ENCODE peak calls at places on chromosomes 13 and 19, in eight cellular contexts. R is GM23338, Z is dorsolateral prefrontal cortex, F is heart left ventricle, D is AG10803, T is psoas muscle, V is left ventricle myocardium inferior, Y is tibial artery. S is an unnamed sample.

GRCh38 chr13:75685239-75685697 is 49.1 kb downstream of the LMO7 start:
- DNase-seq in Y (no peak), R (peak), Z (no peak), V (no peak), F (no peak), D (peak), T (no peak), S (no peak)

GRCh38 chr19:13401388-13401787 is 104.9 kb downstream of the CACNA1A start:
- DNase-seq in V (no peak), D (peak), Y (no peak), Z (no peak), T (no peak), F (no peak), R (peak), S (no peak)

GRCh38 chr13:99929866-99930265 is 41.7 kb downstream of the ZIC5 start:
- DNase-seq in V (no peak), Y (no peak), D (no peak), T (no peak), Z (no peak), R (no peak), F (no peak), S (no peak)

GRCh38 chr13:31374682-31375081 is 174.9 kb downstream of the B3GLCT start:
- DNase-seq in F (no peak), T (no peak), Y (no peak), V (no peak), D (no peak), R (no peak), Z (no peak), S (no peak)

GRCh38 chr19:15124572-15125231 is 17.5 kb downstream of the SYDE1 start:
- DNase-seq in Z (no peak), T (no peak), F (no peak), Y (no peak), V (no peak), D (no peak), R (peak), S (no peak)

GRCh38 chr19:28469544-28469943 is 743.4 kb downstream of the UQCRFS1 start:
- DNase-seq in Y (no peak), D (no peak), T (no peak), F (no peak), V (no peak), R (no peak), Z (no peak), S (no peak)

GRCh38 chr19:3383121-3383722 is 16.8 kb downstream of the NFIC start:
- DNase-seq in Y (peak), V (peak), R (no peak), D (no peak), T (peak), Z (no peak), F (no peak), S (no peak)

GRCh38 chr19:13781547-13781946 is 7.3 kb downstream of the C19orf53 start:
- DNase-seq in T (peak), V (peak), F (peak), R (peak), D (peak), Z (peak), Y (peak), S (peak)

GRCh38 chr13:46179576-46180368 is 2.2 kb downstream of the LCP1 start:
- DNase-seq in Z (no peak), R (no peak), F (peak), Y (peak), D (no peak), V (peak), T (peak), S (no peak)

GRCh38 chr19:48629599-48630288 is 7.4 kb downstream of the DBP start:
- DNase-seq in D (no peak), F (peak), R (peak), T (peak), Y (peak), V (peak), Z (peak), S (peak)

GRCh38 chr19:23312515-23312914 is 62.3 kb upstream of the ZNF724 start:
- DNase-seq in Y (no peak), T (no peak), F (no peak), Z (no peak), D (no peak), R (no peak), V (no peak), S (no peak)

DNA sequence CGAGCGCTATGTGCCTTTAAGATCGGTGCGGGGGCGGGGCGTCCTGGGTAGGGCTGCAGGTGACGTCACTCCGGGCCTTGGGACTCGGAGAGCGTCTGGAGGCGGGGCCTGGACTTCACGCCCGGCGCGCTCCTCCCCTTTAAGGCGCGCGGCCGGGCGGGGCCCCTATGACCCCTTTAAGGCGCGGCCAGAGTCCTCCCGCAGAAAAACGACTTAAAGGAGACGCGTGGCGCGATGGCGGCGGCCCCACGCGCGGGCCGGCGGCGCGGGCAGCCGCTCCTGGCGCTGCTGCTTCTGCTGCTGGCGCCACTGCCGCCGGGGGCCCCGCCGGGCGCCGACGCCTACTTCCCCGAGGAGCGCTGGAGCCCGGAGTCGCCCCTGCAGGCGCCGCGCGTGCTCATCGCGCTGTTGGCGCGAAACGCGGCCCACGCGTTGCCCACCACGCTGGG is at the start of gene COLGALT1:
- DNase-seq in V (peak), D (peak), T (peak), F (peak), Z (peak), Y (peak), R (peak), S (peak)
- TF ChIP-seq CTCF in V (no peak), D (no peak), T (no peak), F (no peak), Z (no peak), Y (no peak), R (peak), S (no peak)

DNA sequence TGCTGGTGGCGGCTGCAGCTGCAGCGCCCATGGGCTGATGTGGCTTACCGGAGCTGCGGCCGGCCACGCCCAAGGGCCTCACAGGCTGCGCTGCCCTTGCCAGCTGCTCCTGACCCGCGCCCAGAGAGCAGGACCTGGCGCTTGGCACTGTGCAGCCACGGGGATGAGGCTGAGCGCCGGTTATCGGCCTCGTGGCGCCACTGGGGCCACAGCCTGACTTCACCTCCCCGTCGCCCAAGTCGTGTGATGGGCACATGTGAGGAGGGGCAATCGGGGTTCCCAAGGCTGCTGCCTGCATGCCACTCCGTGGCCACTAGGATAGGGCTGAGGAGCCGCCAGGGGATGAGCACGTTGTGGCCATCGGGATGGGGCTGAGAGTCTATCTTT is 77.2 kb upstream of the PABPC3 start:
- DNase-seq in D (no peak), R (peak), Z (no peak), Y (no peak), V (no peak), F (no peak), T (no peak), S (no peak)
- H3K4me3 ChIP-seq in D (no peak), R (peak), Z (peak), Y (peak), V (peak), F (no peak), T (peak), S (peak)

DNA sequence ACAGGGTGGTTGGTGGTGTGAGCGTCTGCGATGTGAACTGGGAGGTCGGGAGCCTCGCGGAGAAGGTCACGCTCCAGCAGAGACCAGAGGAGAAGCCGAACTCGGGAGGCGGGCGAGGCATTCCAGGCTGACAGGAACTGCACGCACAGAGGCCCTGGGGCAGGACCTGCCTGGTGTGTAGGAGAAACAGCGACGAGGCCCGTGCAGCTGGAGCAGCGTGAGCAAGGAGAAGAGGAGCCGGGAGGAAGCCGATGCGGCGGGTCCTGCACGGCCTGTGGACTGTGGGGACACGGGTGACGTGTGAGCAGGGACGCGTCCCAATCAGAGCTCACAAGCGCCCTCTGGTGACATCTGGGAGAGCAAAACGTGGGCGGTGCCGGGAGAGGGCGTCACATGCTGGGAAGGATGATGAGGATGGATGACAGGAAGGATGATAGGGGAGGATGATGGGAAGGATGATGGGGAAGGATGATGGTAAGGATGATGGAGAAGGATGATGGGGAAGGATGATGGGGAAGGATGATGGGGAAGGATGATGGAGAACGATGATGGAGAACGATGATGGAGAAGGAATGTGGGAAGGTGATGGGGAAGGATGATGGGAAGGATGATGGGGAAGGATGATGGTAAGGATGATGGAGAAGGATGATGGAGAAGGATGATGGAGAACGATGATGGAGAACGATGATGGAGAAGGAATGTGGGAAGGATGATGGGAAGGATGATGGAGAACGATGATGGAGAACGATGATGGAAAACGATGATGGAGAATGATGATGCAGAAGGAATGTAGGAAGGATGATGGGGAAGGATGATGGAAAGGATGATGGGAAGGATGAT is 16.1 kb upstream of the MADCAM1 start:
- DNase-seq in R (peak), T (peak), Z (peak), Y (peak), F (peak), D (peak), V (peak), S (no peak)
- TF ChIP-seq CTCF in R (peak), T (peak), Z (peak), Y (peak), F (peak), D (peak), V (peak), S (peak)

GRCh38 chr13:101876951-101877350 is 424.5 kb downstream of the ITGBL1 start:
- DNase-seq in Y (no peak), T (no peak), R (no peak), D (no peak), F (no peak), Z (no peak), V (no peak), S (no peak)

GRCh38 chr13:101881593-101881992 is 429.1 kb downstream of the ITGBL1 start:
- DNase-seq in V (no peak), T (no peak), R (no peak), Z (no peak), Y (no peak), F (no peak), D (no peak), S (no peak)

GRCh38 chr13:101875091-101875490 is 422.6 kb downstream of the ITGBL1 start:
- DNase-seq in Z (no peak), D (no peak), T (no peak), R (no peak), Y (no peak), F (no peak), V (no peak), S (no peak)

GRCh38 chr13:101880581-101880980 is 428.1 kb downstream of the ITGBL1 start:
- DNase-seq in F (no peak), Y (no peak), T (no peak), V (no peak), R (no peak), Z (no peak), D (no peak), S (no peak)

GRCh38 chr13:101875717-101876393 is 423.4 kb downstream of the ITGBL1 start:
- DNase-seq in F (no peak), T (no peak), D (peak), R (no peak), V (no peak), Z (no peak), Y (no peak), S (no peak)
- H3K4me3 ChIP-seq in F (no peak), T (no peak), D (no peak), R (no peak), V (no peak), Z (no peak), Y (no peak), S (no peak)

DNA sequence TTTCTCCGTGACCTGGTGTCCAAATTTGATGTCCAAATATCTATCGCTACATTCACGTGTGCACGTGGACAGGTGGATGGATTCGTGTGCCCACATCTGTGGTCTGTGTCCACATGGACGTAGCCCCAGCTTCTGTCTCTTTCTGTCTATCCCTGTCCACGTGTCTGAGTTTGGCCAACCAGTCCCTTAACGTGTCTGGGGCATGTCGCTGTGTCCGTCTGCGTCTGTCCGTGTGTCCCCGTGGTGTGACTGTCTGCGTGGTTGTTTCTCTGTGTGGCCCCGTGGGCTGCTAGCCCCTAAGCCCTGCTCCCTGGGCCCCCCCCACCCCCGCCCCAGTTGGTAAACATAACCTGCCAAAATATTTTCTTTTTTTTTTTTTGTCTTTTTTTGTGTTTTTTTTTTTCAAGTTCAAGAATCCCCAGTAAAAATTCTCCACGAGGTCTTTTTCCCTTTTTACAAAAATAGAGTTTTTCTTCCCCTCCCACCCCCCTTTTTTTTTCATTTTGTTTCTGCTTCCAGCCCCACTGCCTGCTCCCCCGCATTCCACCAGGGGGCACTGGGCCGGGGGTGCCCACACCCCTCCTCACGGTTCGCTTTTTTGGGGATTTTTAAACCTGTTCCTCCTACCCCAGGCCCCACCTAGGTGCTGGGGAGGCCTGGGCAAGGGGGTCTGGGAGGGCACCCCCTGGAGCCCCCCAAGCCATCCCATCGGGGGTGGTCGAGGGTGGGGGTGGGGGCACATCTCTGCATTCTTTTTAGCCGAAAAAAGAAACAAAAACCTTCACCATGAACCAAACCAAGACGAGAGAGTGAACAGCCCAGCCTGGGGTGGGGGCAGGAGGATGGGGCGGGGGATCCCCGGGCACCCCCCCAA is 18.3 kb downstream of the PRKCSH start:
- DNase-seq in Y (no peak), T (no peak), R (peak), F (no peak), V (no peak), Z (no peak), D (no peak), S (no peak)
- TF ChIP-seq CTCF in Y (no peak), T (peak), R (peak), F (no peak), V (peak), Z (peak), D (peak), S (no peak)

DNA sequence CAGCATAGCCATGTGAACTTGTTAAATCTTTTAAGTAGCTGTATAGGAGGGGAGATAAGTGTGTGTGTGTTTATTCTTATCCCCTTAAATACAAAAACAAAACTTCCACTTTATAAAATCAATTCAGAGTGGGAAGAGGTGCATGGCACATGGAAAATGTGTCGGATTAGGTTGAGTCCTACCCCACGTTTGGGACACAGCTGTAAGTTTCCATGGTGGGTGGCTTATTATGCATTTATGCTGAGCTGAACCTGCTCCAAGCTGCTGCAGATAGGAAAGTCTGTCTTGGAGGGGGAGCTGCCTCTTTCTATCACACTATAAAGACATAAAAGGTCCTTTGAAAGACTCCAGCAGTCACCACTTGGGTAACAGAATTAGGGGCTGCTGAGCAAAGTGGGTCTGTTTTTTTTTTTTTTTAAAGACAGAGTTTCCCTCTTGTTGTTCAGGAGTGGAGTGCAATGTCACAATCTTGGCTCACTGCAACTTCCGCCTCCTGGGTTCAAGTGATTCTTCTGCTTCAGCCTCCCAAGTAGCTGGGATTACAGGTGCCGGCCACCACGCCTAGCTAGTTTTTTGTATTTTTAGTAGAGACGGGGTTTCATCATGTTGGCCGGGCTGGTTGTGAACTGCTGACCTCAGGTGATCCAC is 15.2 kb downstream of the ACTN4 start:
- DNase-seq in D (no peak), V (no peak), T (no peak), F (no peak), Z (no peak), R (no peak), Y (no peak), S (no peak)
- H3K4me3 ChIP-seq in D (no peak), V (peak), T (peak), F (peak), Z (no peak), R (no peak), Y (peak), S (peak)

DNA sequence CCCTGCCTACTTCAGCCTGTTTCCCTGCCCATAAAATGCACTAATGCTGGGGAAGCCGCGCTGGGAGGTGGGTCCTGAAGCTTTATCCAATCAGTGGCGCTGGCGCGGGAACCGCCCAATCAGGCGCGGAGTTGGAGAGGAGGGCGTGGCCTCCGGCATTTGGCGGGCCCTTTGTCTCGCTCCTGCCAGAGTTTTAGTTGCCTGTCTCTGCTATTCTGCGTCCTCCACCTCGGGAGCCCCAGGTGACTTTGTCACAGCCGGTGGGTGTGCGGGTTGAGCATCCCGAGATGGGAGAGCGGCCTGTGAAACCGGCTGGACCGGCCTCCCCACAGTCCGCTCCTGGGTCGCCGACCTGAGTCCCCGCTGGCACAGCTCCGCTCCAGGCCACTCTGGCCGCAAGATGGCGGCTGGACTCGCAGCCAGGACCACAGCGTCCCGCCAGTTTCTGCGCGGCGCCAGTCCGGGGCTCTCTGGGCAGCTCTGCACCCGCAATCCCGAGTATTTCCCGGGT is 30.7 kb upstream of the ZNF429 start:
- DNase-seq in T (peak), F (peak), D (peak), Y (peak), Z (peak), R (peak), V (peak), S (peak)
- TF ChIP-seq CTCF in T (no peak), F (no peak), D (no peak), Y (no peak), Z (no peak), R (no peak), V (peak), S (no peak)

DNA sequence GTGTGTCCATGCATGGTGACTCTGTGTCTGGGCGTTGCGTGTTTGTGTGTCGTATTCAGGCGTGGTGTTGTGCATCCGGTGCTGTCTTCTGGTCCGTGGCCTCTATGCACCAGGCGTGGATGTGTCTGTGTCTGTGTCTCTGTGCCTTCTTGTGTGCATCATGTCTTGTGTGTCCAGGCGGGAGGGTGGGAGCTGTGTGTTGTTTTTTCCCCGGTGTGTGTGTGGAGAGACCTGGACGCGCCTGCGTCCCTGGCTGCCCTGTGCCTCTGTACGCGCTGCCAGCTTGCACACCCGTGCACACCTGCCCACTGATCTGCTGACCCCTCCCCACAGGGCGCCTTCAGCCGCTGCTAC is 1.1 kb downstream of the PLK5 start:
- DNase-seq in Y (no peak), F (no peak), V (no peak), Z (no peak), D (no peak), R (no peak), T (no peak), S (no peak)
- H3K4me3 ChIP-seq in Y (no peak), F (no peak), V (no peak), Z (no peak), D (no peak), R (no peak), T (peak), S (no peak)

S was measured in suprapubic skin.